ENCODE peak calls at places on chromosomes 2 and 18, in four cellular contexts. V is IMR-90, O is mucosa of descending colon, U is body of pancreas. H is an unnamed sample.

GRCh38 chr18:29157057-29157780 is 980.3 kb upstream of the CDH2 start:
- DNase-seq in V (no peak), O (no peak), U (no peak), H (no peak)

GRCh38 chr2:230318190-230319121 is 8.5 kb upstream of the SP140L start:
- DNase-seq in V (no peak), O (no peak), U (no peak), H (no peak)

GRCh38 chr2:153589586-153589985 is 111.0 kb upstream of the RPRM start:
- DNase-seq in V (no peak), O (no peak), U (no peak), H (no peak)

GRCh38 chr2:42128731-42129486 is 40.2 kb upstream of the EML4 start:
- DNase-seq in V (peak; percentile 80), O (no peak), U (no peak), H (no peak)

GRCh38 chr2:72579595-72580180 is 246.1 kb downstream of the EXOC6B start:
- DNase-seq in V (peak; percentile 64), O (no peak), U (no peak), H (no peak)

GRCh38 chr2:53568463-53568862 is 199.1 kb upstream of the CHAC2 start:
- DNase-seq in V (peak; percentile 5), O (no peak), U (no peak), H (no peak)

GRCh38 chr18:74914648-74915047 is 294.3 kb downstream of the PTGR3 start:
- DNase-seq in V (no peak), O (no peak), U (no peak), H (no peak)

GRCh38 chr2:4828682-4829374 is 863.4 kb upstream of the SOX11 start:
- DNase-seq in V (no peak), O (no peak), U (no peak), H (no peak)

GRCh38 chr18:70931942-70932814 is 643.3 kb downstream of the SOCS6 start:
- DNase-seq in V (peak; percentile 17), O (no peak), U (no peak), H (no peak)

DNA sequence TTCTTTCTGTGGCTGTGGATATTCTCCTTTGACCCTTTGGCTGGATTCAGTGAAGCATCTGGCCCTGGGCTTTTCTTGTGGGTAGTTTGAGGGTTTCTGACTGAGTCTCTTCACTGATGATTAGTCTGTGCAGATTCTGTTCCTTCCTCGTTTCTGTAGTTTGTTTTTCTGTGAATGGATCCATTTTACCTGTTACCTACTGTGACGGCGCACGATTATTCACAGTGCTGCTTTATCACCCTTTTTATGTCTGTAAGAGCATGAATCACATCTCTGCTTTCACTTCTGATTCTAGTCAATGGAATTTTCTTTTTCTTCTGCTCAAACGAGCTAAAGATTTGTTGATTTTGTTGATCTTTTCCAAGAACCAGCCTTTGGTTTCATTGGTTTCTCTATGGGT is 60.8 kb downstream of the SLC66A2 start:
- DNase-seq in V (no peak), O (no peak), U (no peak), H (no peak)
- H3K9me3 ChIP-seq in V (peaks cover 28% of the 10 kb centered on the region), O (peaks cover 83% of the 10 kb centered on the region), U (no peaks in the 10 kb centered on the region), H (no peaks in the 10 kb centered on the region)

GRCh38 chr2:223805008-223805407 is 32.4 kb downstream of the AP1S3 start:
- DNase-seq in V (no peak), O (no peak), U (no peak), H (no peak)

GRCh38 chr2:223797073-223797472 is 40.3 kb downstream of the AP1S3 start:
- DNase-seq in V (peak; percentile 34), O (no peak), U (no peak), H (no peak)

GRCh38 chr2:223797811-223798721 is 39.3 kb downstream of the AP1S3 start:
- DNase-seq in V (peak; percentile 59), O (no peak), U (no peak), H (no peak)

GRCh38 chr2:223800908-223801307 is 36.5 kb downstream of the AP1S3 start:
- DNase-seq in V (no peak), O (no peak), U (no peak), H (no peak)

DNA sequence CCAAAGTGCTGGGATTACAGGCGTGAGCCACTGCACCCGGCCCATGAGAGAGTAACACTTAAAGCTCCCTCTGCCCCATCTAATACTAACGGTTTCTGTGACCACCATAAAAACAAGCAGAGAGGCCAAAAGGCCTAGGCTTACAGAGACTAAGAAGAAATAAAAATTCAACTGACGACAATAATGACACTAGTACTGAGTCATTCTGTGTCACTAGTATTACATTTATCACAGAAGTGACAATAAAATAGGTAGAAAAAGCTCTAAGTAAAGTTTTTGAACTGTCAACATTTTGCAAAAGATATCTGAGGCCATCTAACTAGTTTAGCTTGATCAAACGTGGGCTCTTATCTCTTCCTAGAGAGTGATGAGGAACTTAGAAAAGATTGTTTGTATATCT is 35.7 kb downstream of the AP1S3 start:
- DNase-seq in V (no peak), O (no peak), U (no peak), H (no peak)
- H3K9me3 ChIP-seq in V (no peaks in the 10 kb centered on the region), O (no peaks in the 10 kb centered on the region), U (no peaks in the 10 kb centered on the region), H (no peaks in the 10 kb centered on the region)

DNA sequence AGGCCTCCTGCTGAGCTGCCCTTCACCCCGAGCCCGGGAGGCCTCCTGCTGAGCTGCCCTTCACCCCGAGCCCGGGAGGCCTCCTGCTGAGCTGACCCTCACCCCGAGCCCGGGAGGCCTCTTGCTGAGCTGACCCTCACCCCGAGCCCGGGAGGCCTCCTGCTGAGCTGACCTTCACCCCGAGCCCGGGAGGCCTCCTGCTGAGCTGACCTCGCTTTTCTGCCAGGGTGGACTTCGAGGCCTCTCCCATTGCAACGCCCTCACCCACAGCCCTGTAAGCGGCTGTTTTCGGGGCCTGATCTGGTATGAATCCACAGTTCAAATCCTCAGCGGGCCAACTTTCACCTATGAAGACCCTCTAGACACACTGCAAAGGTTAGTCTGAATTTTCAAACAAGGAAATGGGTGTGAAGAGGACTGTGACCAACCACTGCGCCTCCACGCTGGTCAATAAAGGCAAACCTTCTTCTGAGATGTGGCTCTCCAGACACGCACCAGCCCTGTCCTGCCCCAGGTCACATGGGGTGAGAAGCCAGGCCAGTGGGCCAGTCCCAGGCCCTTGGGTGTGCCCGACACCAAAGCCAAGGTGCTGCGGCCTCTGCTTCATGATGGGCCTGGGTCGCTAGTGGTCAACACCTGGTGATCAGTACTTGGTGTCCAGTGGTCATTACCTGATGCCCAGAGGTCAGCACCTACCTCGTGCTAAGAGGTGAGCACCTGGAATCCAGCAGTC is 225.1 kb upstream of the SALL3 start:
- DNase-seq in V (no peak), O (peak; percentile 33), U (no peak), H (no peak)
- H3K9me3 ChIP-seq in V (peaks cover 41% of the 10 kb centered on the region), O (no peaks in the 10 kb centered on the region), U (no peaks in the 10 kb centered on the region), H (no peaks in the 10 kb centered on the region)

DNA sequence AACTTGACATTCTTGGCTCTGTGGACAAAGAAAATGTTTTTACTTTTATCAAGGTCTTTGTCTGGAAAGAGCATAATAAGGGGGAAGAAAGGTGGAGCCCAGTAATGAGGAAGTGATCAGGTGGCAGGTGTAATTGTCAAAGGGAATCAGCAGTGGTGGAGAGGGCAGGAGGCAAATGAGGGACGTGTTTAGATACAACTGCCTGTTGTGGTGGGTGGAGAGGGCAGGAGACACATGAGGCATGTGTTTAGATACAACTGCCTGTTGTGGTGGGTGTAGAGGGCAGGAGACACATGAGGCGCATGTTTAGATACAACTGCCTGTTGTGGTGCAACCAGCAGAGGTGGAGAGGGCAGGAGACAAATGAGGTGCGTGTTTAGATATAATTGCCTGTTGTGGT is 173.0 kb downstream of the ANKRD30B start:
- DNase-seq in V (no peak), O (no peak), U (no peak), H (no peak)
- H3K9me3 ChIP-seq in V (peaks cover 45% of the 10 kb centered on the region), O (no peaks in the 10 kb centered on the region), U (no peaks in the 10 kb centered on the region), H (no peaks in the 10 kb centered on the region)

DNA sequence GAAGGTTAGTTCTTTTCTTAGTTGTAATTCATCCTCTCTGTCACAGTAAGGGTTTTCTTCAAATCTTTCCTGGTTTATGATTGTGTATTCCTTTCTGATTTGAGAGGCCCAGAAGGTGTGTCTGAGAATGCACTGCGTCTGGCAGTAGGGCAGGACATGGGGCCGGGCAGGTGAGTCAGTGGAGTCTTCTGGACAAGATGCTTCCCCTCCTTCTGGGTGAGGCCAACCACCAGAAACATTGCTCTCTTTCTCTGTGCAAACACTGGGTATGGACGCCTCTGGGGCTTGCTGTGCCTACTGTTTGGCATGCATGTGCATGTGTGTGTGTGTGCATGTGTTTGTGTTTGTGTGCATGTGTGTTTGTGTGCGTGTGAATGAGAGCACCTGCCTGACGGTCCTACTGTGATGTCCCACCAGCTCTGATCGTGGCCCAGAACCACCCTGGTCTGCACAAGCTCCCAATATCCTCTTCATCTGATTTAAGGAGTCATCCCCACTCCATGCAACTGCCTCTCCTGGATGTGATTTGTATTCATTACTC is 93.2 kb upstream of the DLX2 start:
- DNase-seq in V (no peak), O (peak; percentile 61), U (no peak), H (no peak)
- H3K9me3 ChIP-seq in V (peaks cover 20% of the 10 kb centered on the region), O (peaks cover 20% of the 10 kb centered on the region), U (no peaks in the 10 kb centered on the region), H (peaks cover 4% of the 10 kb centered on the region)

GRCh38 chr2:135512099-135512498 is 18.9 kb downstream of the ZRANB3 start:
- DNase-seq in V (peak; percentile 33), O (no peak), U (no peak), H (no peak)
- H3K9me3 ChIP-seq in V (peaks cover 2% of the 10 kb centered on the region), O (peaks cover 27% of the 10 kb centered on the region), U (no peaks in the 10 kb centered on the region), H (no peaks in the 10 kb centered on the region)

GRCh38 chr2:6846540-6846939 is 19.2 kb downstream of the CMPK2 start:
- DNase-seq in V (no peak), O (no peak), U (no peak), H (no peak)

GRCh38 chr2:6845312-6845711 is 20.4 kb downstream of the CMPK2 start:
- DNase-seq in V (no peak), O (no peak), U (no peak), H (no peak)

GRCh38 chr2:6845903-6846302 is 19.8 kb downstream of the CMPK2 start:
- DNase-seq in V (no peak), O (no peak), U (no peak), H (no peak)

GRCh38 chr2:6852210-6852609 is 13.5 kb downstream of the CMPK2 start:
- DNase-seq in V (no peak), O (no peak), U (no peak), H (no peak)

DNA sequence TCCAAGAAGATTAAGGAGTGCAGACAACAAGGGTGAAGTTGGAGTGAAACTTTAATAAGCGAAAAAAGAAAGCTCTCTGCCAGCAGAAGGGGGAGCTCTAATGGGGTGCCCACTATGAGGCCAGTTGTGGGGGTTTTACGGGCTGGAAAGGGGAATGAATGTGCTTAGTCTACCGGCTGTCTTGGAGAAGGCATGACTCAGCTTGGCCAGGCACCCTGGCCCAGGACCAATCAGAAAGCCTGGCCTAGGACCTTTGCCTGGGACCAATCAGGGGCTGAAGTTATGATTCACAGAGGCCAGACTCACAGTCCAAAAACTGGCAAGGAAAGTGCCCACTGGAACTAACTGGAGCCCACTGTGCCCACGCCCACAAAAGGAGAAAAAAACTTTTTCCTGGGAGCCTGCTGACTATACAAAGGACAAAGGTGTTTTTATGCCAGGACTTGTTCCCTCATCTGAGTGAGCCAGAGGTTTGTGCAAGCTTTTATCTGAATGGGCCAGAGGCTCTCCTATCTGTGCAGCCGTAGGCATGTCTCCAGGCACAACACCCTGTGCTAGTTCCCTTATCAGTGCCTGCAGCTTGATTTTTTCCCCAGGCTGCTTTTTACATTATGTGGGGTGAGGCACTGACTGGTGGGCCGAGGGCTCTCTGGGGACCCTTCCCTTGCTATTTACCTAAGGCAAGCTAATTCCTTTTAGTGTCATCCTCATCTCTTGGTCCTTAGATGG is 18.6 kb downstream of the CMPK2 start:
- DNase-seq in V (no peak), O (no peak), U (no peak), H (no peak)
- H3K9me3 ChIP-seq in V (peaks cover 11% of the 10 kb centered on the region), O (peaks cover 78% of the 10 kb centered on the region), U (no peaks in the 10 kb centered on the region), H (peaks cover 44% of the 10 kb centered on the region)

DNA sequence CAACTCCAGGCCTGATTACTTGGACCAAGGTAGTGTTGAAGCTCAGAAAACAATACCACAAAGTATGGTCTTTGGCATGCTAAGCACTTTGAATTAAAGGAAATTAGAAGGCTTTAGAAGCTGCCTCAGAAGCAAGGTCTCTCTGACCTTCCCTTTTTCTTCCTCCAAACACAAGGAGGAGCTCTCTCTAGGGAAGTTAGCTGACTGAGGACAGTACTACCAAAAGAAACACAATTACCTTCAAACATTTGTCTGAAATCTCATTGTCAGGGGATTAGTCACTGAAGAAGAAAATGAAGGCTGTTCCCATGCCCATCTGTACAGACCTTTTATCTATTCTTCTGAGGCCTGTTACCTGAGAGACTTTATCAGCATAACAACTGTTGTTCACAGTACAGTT is 279.3 kb downstream of the CDH20 start:
- DNase-seq in V (no peak), O (no peak), U (no peak), H (no peak)
- H3K9me3 ChIP-seq in V (no peaks in the 10 kb centered on the region), O (no peaks in the 10 kb centered on the region), U (no peaks in the 10 kb centered on the region), H (no peaks in the 10 kb centered on the region)